ENCODE peak calls at places on chromosomes 13 and 19, in six cellular contexts. S, T, E, L, X and V are unnamed samples.

GRCh38 chr19:56079609-56080008 is 41.5 kb downstream of the ZNF787 start:
- DNase-seq in L (no peak), X (no peak), E (no peak), T (no peak), S (no peak), V (no peak)

GRCh38 chr19:15562861-15563260 is 52.2 kb upstream of the CYP4F8 start:
- DNase-seq in X (peak), T (peak), L (peak), E (peak), S (no peak), V (no peak)

GRCh38 chr19:32688315-32688714 is 3.3 kb upstream of the NUDT19 start:
- DNase-seq in E (no peak), S (no peak), X (no peak), T (peak), L (no peak), V (no peak)

GRCh38 chr13:37058801-37059135 is 720 bp downstream of the SUPT20H start:
- DNase-seq in X (no peak), L (no peak), T (no peak), S (no peak), E (no peak), V (no peak)

GRCh38 chr13:77523834-77524728 is 11.4 kb upstream of the SCEL start:
- DNase-seq in L (no peak), E (no peak), X (no peak), T (no peak), S (no peak), V (no peak)

GRCh38 chr13:35518337-35518736 is 41.8 kb upstream of the MAB21L1 start:
- DNase-seq in S (no peak), L (no peak), E (no peak), T (no peak), X (no peak), V (no peak)

GRCh38 chr13:97327071-97327470 is 104.9 kb downstream of the MBNL2 start:
- DNase-seq in T (no peak), X (no peak), S (no peak), E (no peak), L (no peak), V (no peak)

GRCh38 chr19:18464646-18465045 is 26.7 kb upstream of the ISYNA1 start:
- DNase-seq in T (peak), L (no peak), E (peak), S (peak), X (no peak), V (peak)

GRCh38 chr13:97121894-97122293 is 100.2 kb upstream of the MBNL2 start:
- DNase-seq in X (peak), L (peak), E (peak), T (peak), S (no peak), V (no peak)

GRCh38 chr19:18284710-18285430 is 3.4 kb upstream of the JUND start:
- DNase-seq in L (no peak), E (peak), T (no peak), S (no peak), X (no peak), V (no peak)

GRCh38 chr13:48731957-48732569 is 78.3 kb downstream of the CYSLTR2 start:
- DNase-seq in X (peak), E (peak), S (no peak), T (no peak), L (peak), V (no peak)

GRCh38 chr13:38264363-38265134 is 85.1 kb upstream of the UFM1 start:
- DNase-seq in L (no peak), E (no peak), X (no peak), S (no peak), T (no peak), V (no peak)

GRCh38 chr13:33186851-33187250 is 98.7 kb downstream of the STARD13 start:
- DNase-seq in T (peak), L (no peak), X (no peak), S (no peak), E (no peak), V (no peak)

GRCh38 chr19:3663838-3664237 is 36.4 kb downstream of the PIP5K1C start:
- DNase-seq in X (no peak), L (no peak), T (no peak), S (no peak), E (no peak), V (no peak)

GRCh38 chr13:99698010-99698815 is 196.9 kb downstream of the TM9SF2 start:
- DNase-seq in T (no peak), L (no peak), S (no peak), X (no peak), E (no peak), V (no peak)

GRCh38 chr13:70960841-70961443 is 852.7 kb upstream of the KLHL1 start:
- DNase-seq in L (peak), E (peak), S (no peak), X (peak), T (peak), V (no peak)

GRCh38 chr13:53250272-53250875 is 221.8 kb downstream of the OLFM4 start:
- DNase-seq in T (peak), L (peak), S (no peak), X (peak), E (peak), V (peak)

GRCh38 chr13:52160053-52160452 is 656 bp upstream of the NEK3 start:
- DNase-seq in E (no peak), T (no peak), X (no peak), L (no peak), S (no peak), V (no peak)

DNA sequence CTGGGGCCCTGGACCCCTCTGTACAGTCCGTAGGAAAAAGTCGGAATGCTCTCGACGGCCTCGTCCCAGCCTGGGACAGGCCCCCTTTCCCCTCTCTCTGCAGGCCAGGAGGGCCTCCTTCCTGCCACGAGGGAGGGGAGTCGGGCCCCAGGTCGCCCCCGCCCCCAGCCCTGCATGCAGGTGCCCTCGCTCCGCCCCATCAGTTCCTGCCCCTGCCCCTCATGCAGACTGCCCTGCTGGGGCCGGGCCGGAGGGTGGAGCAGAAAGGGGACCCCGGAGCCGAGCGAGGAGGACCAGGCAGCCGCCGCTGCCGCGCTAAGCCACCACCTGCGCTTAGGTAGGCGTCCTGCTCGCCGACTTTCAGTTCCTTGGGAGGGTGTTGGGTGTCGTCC is 7.3 kb downstream of the LYL1 start:
- DNase-seq in E (no peak), T (no peak), L (no peak), X (no peak), S (no peak), V (no peak)
- H3K4me3 ChIP-seq in E (no peak), T (no peak), L (no peak), X (no peak), S (no peak), V (no peak)

GRCh38 chr19:44258835-44259413 is 762 bp upstream of the ZNF233 start:
- DNase-seq in S (no peak), E (no peak), T (no peak), X (no peak), L (no peak), V (no peak)
- H3K4me3 ChIP-seq in S (no peak), E (no peak), T (no peak), X (no peak), L (peak), V (no peak)

GRCh38 chr13:61833228-61833627 is 417.6 kb upstream of the PCDH20 start:
- DNase-seq in E (no peak), L (no peak), T (no peak), S (no peak), X (no peak), V (no peak)
- H3K4me3 ChIP-seq in E (no peak), L (no peak), T (no peak), S (no peak), X (no peak), V (no peak)

DNA sequence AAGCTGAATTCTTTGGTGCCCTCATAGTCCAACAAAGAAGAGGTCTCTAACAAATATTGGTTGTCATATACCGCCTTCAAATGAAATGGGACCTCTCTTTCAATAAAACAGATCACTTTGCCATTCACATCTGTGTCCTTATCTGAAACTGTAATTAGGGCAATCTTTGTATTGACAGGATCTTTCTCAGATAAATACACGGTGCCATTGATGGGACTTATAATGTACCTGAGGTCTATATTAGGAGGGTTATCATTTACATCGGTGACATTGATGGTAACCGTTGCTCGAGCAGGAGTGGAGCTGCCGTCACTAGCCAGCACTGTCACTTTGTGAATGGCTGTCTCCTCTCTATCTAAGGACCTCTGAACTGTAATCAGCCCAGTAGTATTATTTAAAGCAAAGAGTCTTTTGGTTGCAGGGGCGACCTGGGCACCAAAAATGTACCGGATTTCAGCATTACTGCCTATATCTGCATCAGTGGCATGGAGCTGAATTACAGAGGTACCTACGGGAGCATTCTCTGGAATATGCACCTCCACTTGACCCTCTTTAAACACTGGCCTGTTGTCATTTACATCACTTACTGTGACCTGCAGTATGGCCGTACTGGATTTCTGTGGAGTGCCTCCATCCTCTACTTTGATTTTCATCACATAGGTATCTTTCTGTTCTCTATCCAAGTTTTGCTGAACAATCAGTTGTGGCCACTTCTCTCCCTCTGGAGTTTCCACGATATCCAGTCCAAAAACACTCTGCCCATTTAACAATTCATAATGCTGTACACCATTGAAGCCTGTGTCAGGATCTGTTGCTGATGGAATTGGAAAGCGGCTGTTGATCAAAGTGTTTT is 2.8 kb downstream of the PCDH9 start:
- DNase-seq in X (no peak), E (no peak), L (no peak), S (no peak), T (no peak), V (no peak)
- H3K4me3 ChIP-seq in X (no peak), E (no peak), L (no peak), S (no peak), T (no peak), V (peak)

DNA sequence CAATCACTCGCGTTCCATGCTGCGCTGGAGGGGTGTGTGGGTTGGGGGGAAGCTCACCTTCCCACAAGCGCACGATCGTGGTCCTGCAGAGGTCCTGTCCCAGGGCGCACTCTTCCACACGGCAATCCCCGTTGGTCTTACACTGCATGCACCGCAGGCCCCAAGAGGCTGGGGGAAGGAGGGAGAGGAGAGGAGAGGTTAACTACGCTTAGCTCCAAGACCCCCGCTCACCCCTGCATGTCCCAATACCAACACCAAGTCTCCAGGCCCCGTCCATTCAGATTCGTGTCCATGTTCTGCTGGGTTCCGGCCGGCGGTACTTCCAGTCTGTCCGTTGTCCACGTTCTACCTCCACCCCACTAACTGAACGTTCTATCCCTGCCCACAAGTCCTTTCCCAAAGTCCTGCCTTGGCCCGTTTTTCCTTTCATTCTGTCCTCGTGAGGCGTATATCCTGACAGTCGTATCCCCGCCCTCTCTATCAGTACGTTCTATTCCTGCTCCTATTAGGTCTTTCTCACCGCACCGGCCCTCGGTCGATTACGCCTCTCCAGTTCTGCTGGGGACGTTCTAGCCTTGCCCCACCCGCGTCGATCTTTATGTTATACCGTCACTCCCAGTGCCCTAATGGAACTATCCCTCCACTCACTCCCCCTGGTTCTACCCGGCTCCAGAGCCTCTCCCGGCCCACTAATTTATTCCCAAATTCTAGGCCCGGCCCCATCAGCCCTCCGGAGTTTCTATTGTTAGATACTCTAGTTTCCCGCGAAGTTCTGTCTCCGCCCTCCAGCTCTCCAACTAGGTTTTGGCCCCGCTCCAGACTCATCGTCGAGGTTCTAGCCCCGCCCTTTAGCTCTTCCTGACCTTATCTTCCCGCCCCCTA is 2.2 kb downstream of the PLAUR start:
- DNase-seq in L (no peak), E (no peak), T (peak), S (peak), X (no peak), V (no peak)
- H3K4me3 ChIP-seq in L (peak), E (peak), T (peak), S (peak), X (peak), V (peak)

GRCh38 chr13:110929104-110929777 is 14.4 kb upstream of the ANKRD10 start:
- DNase-seq in X (no peak), S (no peak), E (no peak), T (no peak), L (no peak), V (no peak)
- H3K4me3 ChIP-seq in X (no peak), S (no peak), E (no peak), T (no peak), L (no peak), V (no peak)

DNA sequence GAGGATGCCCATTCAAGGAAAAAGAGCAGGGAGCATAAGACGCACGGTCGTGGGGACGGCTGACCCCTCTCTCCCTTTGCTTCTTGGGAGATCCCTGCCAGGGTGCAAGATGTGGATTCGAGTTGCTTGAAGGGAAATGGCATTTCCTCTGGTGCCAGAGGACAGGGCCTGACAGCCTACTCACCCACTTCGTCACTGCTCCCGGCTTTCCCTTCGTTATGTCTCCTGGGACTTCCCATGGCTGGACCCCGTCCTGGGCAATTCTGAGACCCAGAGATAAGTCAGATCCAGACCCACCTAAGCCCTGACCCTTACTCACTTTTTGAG is 1.2 kb downstream of the TBC1D17 start:
- DNase-seq in T (no peak), S (no peak), E (no peak), X (no peak), L (no peak), V (no peak)
- H3K4me3 ChIP-seq in T (peak), S (peak), E (peak), X (peak), L (peak), V (peak)

GRCh38 chr13:50015750-50016149 is 506 bp downstream of the KCNRG start:
- DNase-seq in S (no peak), L (no peak), E (no peak), T (no peak), X (no peak), V (no peak)
- H3K4me3 ChIP-seq in S (no peak), L (no peak), E (no peak), T (no peak), X (no peak), V (no peak)

GRCh38 chr19:46785054-46785979 is 3.1 kb downstream of the SLC1A5 start:
- DNase-seq in L (no peak), T (peak), X (no peak), S (no peak), E (peak), V (no peak)
- H3K4me3 ChIP-seq in L (peak), T (peak), X (peak), S (peak), E (peak), V (peak)

GRCh38 chr19:50506700-50507099 is 4.3 kb downstream of the JOSD2 start:
- DNase-seq in L (no peak), X (no peak), S (no peak), T (no peak), E (no peak), V (no peak)
- H3K4me3 ChIP-seq in L (no peak), X (no peak), S (no peak), T (no peak), E (no peak), V (no peak)